ENCODE peak calls at places on chromosomes 12 and 14, in seven cellular contexts. N is K562, J is HCT116, Q is HepG2, W is SK-N-SH, R is GM12878, H is H1. Y is an unnamed sample.

GRCh38 chr12:51245476-51246253 is 7.0 kb downstream of the DAZAP2 start:
- DNase-seq in W (no peak), N (no peak), J (no peak), H (no peak), Q (no peak), R (no peak), Y (no peak)

GRCh38 chr12:16658699-16659098 is 52.7 kb upstream of the LMO3 start:
- DNase-seq in Q (no peak), J (no peak), W (no peak), N (no peak), H (no peak), R (no peak), Y (no peak)

GRCh38 chr12:26737487-26738030 is 95.4 kb downstream of the ITPR2 start:
- DNase-seq in Q (no peak), W (no peak), R (no peak), J (no peak), N (no peak), H (no peak), Y (no peak)

GRCh38 chr14:69260979-69261605 is 1.1 kb downstream of the GALNT16 start:
- DNase-seq in W (peak), N (peak), H (peak), R (no peak), Q (no peak), J (no peak), Y (no peak)

GRCh38 chr14:93081875-93082570 is 33.7 kb downstream of the ITPK1 start:
- DNase-seq in N (no peak), W (no peak), H (no peak), Q (no peak), R (no peak), J (no peak), Y (no peak)

GRCh38 chr14:76497550-76498484 is 121.9 kb downstream of the ESRRB start:
- DNase-seq in J (no peak), N (peak), W (peak), Q (no peak), H (no peak), R (no peak), Y (no peak)

GRCh38 chr12:69821032-69821431 is 4.0 kb upstream of the MYRFL start:
- DNase-seq in R (no peak), Q (no peak), N (no peak), J (no peak), W (no peak), H (no peak), Y (no peak)

GRCh38 chr14:50531595-50532501 is 521 bp downstream of the MAP4K5 start:
- DNase-seq in N (peak), Q (no peak), R (no peak), H (peak), W (peak), J (no peak), Y (peak)

GRCh38 chr12:114311966-114312365 is 94.0 kb downstream of the TBX5 start:
- DNase-seq in H (no peak), Q (no peak), J (no peak), N (no peak), W (no peak), R (no peak), Y (no peak)

GRCh38 chr14:56085471-56085870 is 32.7 kb upstream of the PELI2 start:
- DNase-seq in N (no peak), Q (no peak), J (no peak), W (no peak), H (no peak), R (no peak), Y (no peak)

GRCh38 chr12:57845478-57846284 is 848 bp downstream of the CTDSP2 start:
- DNase-seq in N (peak), J (no peak), H (peak), R (no peak), W (peak), Q (peak), Y (peak)
- TF ChIP-seq JUND in N (no peak), J (no peak), H (no peak), R (no peak), W (no peak), Q (no peak), Y (no peak)

DNA sequence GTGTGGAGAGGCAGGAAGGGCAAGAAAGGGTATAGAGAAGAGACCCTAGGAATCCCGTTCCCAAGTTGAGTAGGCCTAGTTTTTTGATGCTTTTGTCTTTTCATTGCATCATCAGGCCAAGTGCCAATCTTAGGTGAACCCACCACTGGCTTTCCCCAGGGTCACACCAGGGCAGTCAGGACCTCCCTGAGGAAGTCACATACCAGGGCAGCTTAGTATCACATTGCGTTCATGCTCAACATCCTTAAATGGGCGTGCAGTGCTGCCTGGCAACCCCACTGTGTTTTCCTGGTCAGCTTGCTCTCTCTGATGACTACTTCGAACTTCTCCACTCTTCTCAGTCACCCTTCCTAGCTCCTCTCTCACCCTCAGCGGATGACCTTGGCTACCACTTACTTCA is 9.0 kb downstream of the ASIC1 start:
- DNase-seq in H (no peak), J (no peak), R (no peak), W (no peak), Q (no peak), N (no peak), Y (no peak)
- TF ChIP-seq JUND in H (peak), J (no peak), R (no peak), W (no peak), Q (no peak), N (no peak), Y (no peak)

GRCh38 chr12:92297932-92298681 is 152.5 kb upstream of the BTG1 start:
- DNase-seq in H (no peak), R (no peak), W (no peak), J (no peak), Q (no peak), N (no peak), Y (no peak)

GRCh38 chr12:92297405-92297804 is 151.8 kb upstream of the BTG1 start:
- DNase-seq in N (no peak), H (no peak), R (no peak), W (peak), J (no peak), Q (no peak), Y (no peak)

GRCh38 chr12:92294676-92295440 is 149.2 kb upstream of the BTG1 start:
- DNase-seq in Q (no peak), H (no peak), R (no peak), N (no peak), J (no peak), W (no peak), Y (no peak)

GRCh38 chr12:92292016-92292415 is 146.4 kb upstream of the BTG1 start:
- DNase-seq in N (no peak), Q (no peak), R (no peak), W (no peak), H (no peak), J (no peak), Y (no peak)

GRCh38 chr12:92295523-92295922 is 149.9 kb upstream of the BTG1 start:
- DNase-seq in Q (no peak), W (no peak), R (no peak), J (no peak), N (no peak), H (no peak), Y (no peak)
- TF ChIP-seq JUND in Q (no peak), W (no peak), R (no peak), J (no peak), N (no peak), H (no peak), Y (no peak)

GRCh38 chr12:130716918-130717306 is 813 bp upstream of the RIMBP2 start:
- DNase-seq in R (peak), Q (no peak), H (no peak), W (no peak), N (no peak), J (no peak), Y (no peak)

GRCh38 chr12:130715150-130715995 is 726 bp downstream of the RIMBP2 start:
- DNase-seq in Q (no peak), J (no peak), N (no peak), W (peak), H (peak), R (no peak), Y (no peak)

GRCh38 chr12:130719263-130719892 is 3.3 kb upstream of the RIMBP2 start:
- DNase-seq in W (peak), J (no peak), H (no peak), Q (no peak), N (no peak), R (no peak), Y (no peak)

GRCh38 chr12:130715996-130716917 is at the start of gene RIMBP2:
- DNase-seq in W (peak), R (no peak), J (no peak), Q (no peak), H (peak), N (no peak), Y (peak)

DNA sequence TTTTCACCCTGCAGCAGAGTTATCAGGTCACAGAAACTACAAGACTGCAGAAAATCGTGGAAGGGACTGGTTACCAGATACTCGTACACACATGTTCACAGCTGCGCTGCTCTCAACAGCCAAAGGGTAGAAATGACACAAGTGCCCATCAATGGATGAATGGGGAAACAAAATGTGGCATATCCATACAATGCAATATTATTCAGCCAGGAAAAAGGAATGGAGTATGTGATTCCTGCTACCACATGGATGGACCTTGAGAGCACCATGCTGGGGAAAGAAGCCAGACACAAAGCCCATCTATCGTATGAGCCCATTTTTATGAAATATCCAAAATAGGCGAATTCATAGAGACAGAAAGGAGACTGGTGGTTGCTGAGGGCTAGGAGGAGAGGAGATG is 1.7 kb upstream of the RIMBP2 start:
- DNase-seq in N (no peak), Q (no peak), J (no peak), H (no peak), R (no peak), W (no peak), Y (no peak)
- TF ChIP-seq JUND in N (no peak), Q (no peak), J (no peak), H (no peak), R (no peak), W (no peak), Y (no peak)

GRCh38 chr14:100078997-100079561 is 13.9 kb downstream of the EVL start:
- DNase-seq in Q (no peak), R (no peak), J (no peak), W (peak), H (peak), N (peak), Y (peak)
- TF ChIP-seq JUND in Q (no peak), R (no peak), J (no peak), W (no peak), H (no peak), N (no peak), Y (no peak)

GRCh38 chr14:29216316-29216715 is 449.7 kb downstream of the FOXG1 start:
- DNase-seq in R (no peak), W (no peak), N (no peak), H (no peak), J (no peak), Q (no peak), Y (no peak)
- TF ChIP-seq JUND in R (no peak), W (no peak), N (no peak), H (no peak), J (no peak), Q (no peak), Y (no peak)

GRCh38 chr12:97941686-97942354 is 479.2 kb downstream of the RMST start:
- DNase-seq in W (no peak), H (no peak), R (no peak), N (no peak), J (no peak), Q (peak), Y (no peak)

GRCh38 chr12:97943359-97943758 is 480.8 kb downstream of the RMST start:
- DNase-seq in J (no peak), R (no peak), Q (no peak), N (no peak), W (no peak), H (no peak), Y (peak)

GRCh38 chr12:97940629-97941028 is 478.0 kb downstream of the RMST start:
- DNase-seq in H (no peak), Q (no peak), N (no peak), W (no peak), J (no peak), R (no peak), Y (no peak)

GRCh38 chr12:97946701-97947100 is 484.1 kb downstream of the RMST start:
- DNase-seq in J (no peak), H (no peak), Q (no peak), R (no peak), N (no peak), W (no peak), Y (no peak)

GRCh38 chr12:97944576-97944975 is 482.0 kb downstream of the RMST start:
- DNase-seq in J (no peak), Q (no peak), N (no peak), R (no peak), W (no peak), H (no peak), Y (no peak)
- TF ChIP-seq JUND in J (no peak), Q (no peak), N (no peak), R (no peak), W (no peak), H (no peak), Y (no peak)

GRCh38 chr12:52387859-52388258 is 2.4 kb upstream of the KRT84 start:
- DNase-seq in J (no peak), W (no peak), N (no peak), H (no peak), R (no peak), Q (no peak), Y (no peak)

GRCh38 chr12:52392465-52393007 is 7.1 kb upstream of the KRT84 start:
- DNase-seq in W (no peak), R (no peak), H (no peak), Q (no peak), J (no peak), N (no peak), Y (no peak)

GRCh38 chr12:52391618-52392002 is 6.2 kb upstream of the KRT84 start:
- DNase-seq in H (no peak), W (peak), Q (no peak), N (no peak), R (no peak), J (no peak), Y (no peak)

GRCh38 chr12:52389313-52390207 is 4.1 kb upstream of the KRT84 start:
- DNase-seq in N (no peak), W (no peak), Q (no peak), H (no peak), J (no peak), R (no peak), Y (no peak)

DNA sequence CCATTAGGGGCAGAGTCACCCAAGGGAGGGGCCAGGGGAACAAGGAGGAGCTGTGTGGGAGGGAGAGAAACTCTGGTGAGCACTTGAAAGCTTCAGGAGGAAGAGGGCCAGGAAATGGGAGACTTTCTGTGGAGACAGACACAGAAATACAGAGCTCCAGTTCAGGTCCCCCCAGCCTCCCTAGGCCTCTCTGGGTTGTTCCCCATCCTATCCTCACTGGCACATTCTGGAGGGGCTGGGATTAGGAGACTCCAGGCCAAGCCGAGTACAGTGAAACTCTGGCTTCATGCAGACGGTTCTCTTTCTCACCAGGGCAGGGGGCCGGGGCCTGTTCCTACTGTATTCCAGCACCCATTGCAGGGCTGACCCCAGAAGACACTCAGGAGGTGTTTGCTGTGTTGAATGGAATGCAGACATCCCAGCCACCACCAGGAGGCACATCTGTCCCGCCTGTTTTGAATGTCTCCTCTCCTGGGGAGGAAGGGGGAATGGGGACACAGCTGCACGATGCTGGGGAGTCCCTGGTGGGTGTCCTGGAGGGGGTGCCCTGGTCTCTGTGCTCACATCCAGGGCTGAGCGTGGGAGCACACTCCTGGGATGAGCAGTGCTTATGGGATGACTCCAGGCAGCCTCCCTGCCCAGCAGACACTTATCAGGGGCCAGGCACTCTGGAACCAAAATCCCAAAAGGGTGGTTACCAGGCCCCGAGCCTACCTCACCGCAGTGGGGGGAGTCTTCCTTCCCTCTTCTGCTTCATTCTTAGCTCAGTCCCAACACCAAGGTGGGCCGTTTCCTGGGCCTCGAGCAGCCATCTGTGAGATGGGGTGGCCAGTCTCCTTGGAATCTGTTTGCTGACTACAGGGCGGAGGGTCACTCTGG is 5.5 kb upstream of the KRT84 start:
- DNase-seq in Q (peak), R (no peak), N (peak), H (peak), J (peak), W (peak), Y (peak)
- TF ChIP-seq JUND in Q (no peak), R (no peak), N (no peak), H (no peak), J (no peak), W (no peak), Y (no peak)

DNA sequence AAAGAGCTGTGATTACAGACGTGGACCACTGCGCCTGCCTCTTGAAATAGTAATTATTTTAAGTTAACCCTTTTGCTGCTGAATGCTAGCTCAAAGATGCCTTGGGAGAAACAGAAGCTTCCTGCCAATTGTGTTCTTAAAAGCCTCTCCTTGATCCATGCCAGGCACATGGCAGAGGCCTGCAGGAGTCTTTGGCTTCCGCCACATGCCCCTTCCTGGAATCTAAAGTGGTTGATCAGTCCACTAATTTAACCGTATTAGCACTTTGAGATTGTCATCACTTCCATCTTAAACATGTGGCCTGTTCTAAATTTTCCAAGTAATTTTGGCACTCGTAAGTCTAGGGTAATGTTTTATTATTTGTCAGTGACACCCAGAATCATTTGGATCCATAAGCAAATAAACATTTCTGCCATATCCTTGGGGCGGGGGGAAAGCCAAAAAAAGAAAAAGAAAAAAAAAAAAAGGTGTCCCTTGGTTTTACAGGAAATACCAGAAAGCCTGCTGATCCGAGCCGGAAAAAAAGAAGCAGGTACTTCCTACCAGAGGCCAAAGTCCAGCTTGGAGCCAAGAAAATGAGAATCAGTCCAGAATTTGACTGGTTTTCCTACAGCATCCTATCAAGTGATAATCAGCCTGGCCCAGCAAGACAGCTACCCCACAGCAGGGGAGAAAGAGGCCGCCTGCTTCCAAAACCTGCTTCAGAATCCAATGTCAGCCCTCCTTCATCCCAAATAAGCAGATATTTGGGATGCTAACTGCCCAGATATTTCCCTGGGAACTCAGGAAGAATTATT is 104.8 kb downstream of the KCNK10 start:
- DNase-seq in H (no peak), J (no peak), W (peak), Q (no peak), N (no peak), R (no peak), Y (no peak)
- TF ChIP-seq JUND in H (no peak), J (no peak), W (no peak), Q (no peak), N (no peak), R (no peak), Y (no peak)

GRCh38 chr14:80264698-80265097 is 53.4 kb upstream of the DIO2 start:
- DNase-seq in N (no peak), J (no peak), Q (no peak), H (no peak), R (no peak), W (no peak), Y (no peak)

GRCh38 chr14:80260649-80261048 is 49.3 kb upstream of the DIO2 start:
- DNase-seq in N (no peak), W (no peak), H (no peak), Q (no peak), R (no peak), J (no peak), Y (no peak)
- TF ChIP-seq JUND in N (no peak), W (no peak), H (no peak), Q (no peak), R (no peak), J (no peak), Y (no peak)